ENCODE peak calls at places on chromosomes 1 and 21, in eight cellular contexts. H, S, W, Q, U, C, B and F are unnamed samples.

GRCh38 chr1:12150456-12151200 is 16.2 kb upstream of the TNFRSF1B start:
- DNase-seq in H (peak), S (no peak), W (no peak), Q (no peak), U (no peak), C (no peak), B (peak), F (no peak)

GRCh38 chr21:35058058-35058457 is 9.0 kb upstream of the RUNX1 start:
- DNase-seq in H (no peak), S (no peak), W (no peak), Q (no peak), U (no peak), C (no peak), B (no peak), F (no peak)

GRCh38 chr1:54199151-54199764 is 572 bp downstream of the CYB5RL start:
- DNase-seq in H (no peak), S (no peak), W (peak), Q (no peak), U (no peak), C (no peak), B (no peak), F (no peak)

GRCh38 chr1:45491464-45492260 is 699 bp upstream of the TESK2 start:
- DNase-seq in H (no peak), S (no peak), W (no peak), Q (no peak), U (no peak), C (no peak), B (no peak), F (no peak)

GRCh38 chr1:81948495-81948894 is 147.8 kb downstream of the ADGRL2 start:
- DNase-seq in H (no peak), S (no peak), W (no peak), Q (no peak), U (no peak), C (no peak), B (no peak), F (no peak)

GRCh38 chr1:244104309-244105060 is 53.4 kb downstream of the ZBTB18 start:
- DNase-seq in H (no peak), S (no peak), W (no peak), Q (no peak), U (no peak), C (peak), B (no peak), F (no peak)

GRCh38 chr21:42319851-42320602 is 4.8 kb upstream of the TFF3 start:
- DNase-seq in H (no peak), S (no peak), W (no peak), Q (no peak), U (no peak), C (no peak), B (no peak), F (no peak)

GRCh38 chr1:241253491-241253890 is 103.5 kb downstream of the RGS7 start:
- DNase-seq in H (no peak), S (no peak), W (no peak), Q (no peak), U (no peak), C (peak), B (no peak), F (no peak)

GRCh38 chr1:108716437-108717230 is 3.9 kb downstream of the FNDC7 start:
- DNase-seq in H (no peak), S (no peak), W (no peak), Q (no peak), U (no peak), C (no peak), B (no peak), F (no peak)